ENCODE peak calls at places on chromosomes 1 and 21, in eight cellular contexts. M is tibial nerve, H is colonic mucosa, D is mucosa of descending colon, C is NT2/D1, U is vagina, R is kidney, K is foreskin keratinocyte. O is an unnamed sample. For H3K4me1, the result is how much of the 10 kb centered on the place peaks cover.

GRCh38 chr1:207393610-207394009 is 60.5 kb upstream of the CR2 start:
- DNase-seq in M (no peak), H (no peak), D (no peak), C (no peak), U (no peak), R (no peak), K (peak), O (no peak)

GRCh38 chr1:108043712-108044111 is 78.7 kb upstream of the VAV3 start:
- DNase-seq in M (no peak), H (no peak), D (no peak), C (no peak), U (no peak), R (no peak), K (no peak), O (no peak)

GRCh38 chr21:25842925-25843324 is 108.2 kb downstream of the GABPA start:
- DNase-seq in M (no peak), H (no peak), D (no peak), C (no peak), U (no peak), R (no peak), K (no peak), O (no peak)

GRCh38 chr1:69128204-69128603 is 439.5 kb upstream of the LRRC7 start:
- DNase-seq in M (no peak), H (no peak), D (no peak), C (no peak), U (no peak), R (no peak), K (no peak), O (no peak)

GRCh38 chr1:157994704-157995540 is 1.5 kb downstream of the KIRREL1 start:
- DNase-seq in M (no peak), H (no peak), D (no peak), C (no peak), U (no peak), R (no peak), K (peak), O (peak)

GRCh38 chr1:56477164-56478111 is 101.9 kb downstream of the PLPP3 start:
- DNase-seq in M (peak), H (peak), D (peak), C (peak), U (no peak), R (peak), K (no peak), O (peak)

GRCh38 chr1:8660455-8660854 is 157.0 kb downstream of the RERE start:
- DNase-seq in M (peak), H (no peak), D (no peak), C (no peak), U (no peak), R (no peak), K (peak), O (no peak)

GRCh38 chr1:31219489-31219888 is 20.2 kb downstream of the NKAIN1 start:
- DNase-seq in M (no peak), H (no peak), D (no peak), C (no peak), U (no peak), R (no peak), K (no peak), O (no peak)

GRCh38 chr1:201359031-201359872 is 18.2 kb downstream of the TNNT2 start:
- DNase-seq in M (no peak), H (no peak), D (no peak), C (no peak), U (no peak), R (peak), K (no peak), O (no peak)

GRCh38 chr1:59718989-59719360 is 95.8 kb upstream of the HOOK1 start:
- DNase-seq in M (no peak), H (no peak), D (no peak), C (no peak), U (no peak), R (no peak), K (no peak), O (no peak)

GRCh38 chr1:57934745-57935144 is 510.9 kb upstream of the DAB1 start:
- DNase-seq in M (no peak), H (no peak), D (no peak), C (no peak), U (no peak), R (no peak), K (no peak), O (no peak)

GRCh38 chr1:91650764-91651163 is 150.1 kb downstream of the CDC7 start:
- DNase-seq in M (peak), H (peak), D (peak), C (no peak), U (peak), R (no peak), K (peak), O (peak)

GRCh38 chr21:36156815-36157670 is at the start of gene DOP1B:
- DNase-seq in M (no peak), H (peak), D (peak), C (no peak), U (no peak), R (peak), K (no peak), O (peak)

GRCh38 chr1:66933887-66934700 is 9.3 kb downstream of the MIER1 start:
- DNase-seq in M (no peak), H (no peak), D (no peak), C (no peak), U (no peak), R (no peak), K (no peak), O (no peak)

GRCh38 chr1:236523704-236524141 is at the start of gene LGALS8:
- DNase-seq in M (peak), H (peak), D (peak), C (no peak), U (peak), R (peak), K (no peak), O (peak)

GRCh38 chr21:39567180-39567972 is 45.4 kb upstream of the B3GALT5 start:
- DNase-seq in M (no peak), H (no peak), D (no peak), C (no peak), U (no peak), R (no peak), K (no peak), O (no peak)

GRCh38 chr1:100217834-100218233 is 31.8 kb downstream of the DBT start:
- DNase-seq in M (no peak), H (no peak), D (no peak), C (no peak), U (no peak), R (no peak), K (no peak), O (no peak)

GRCh38 chr1:109969430-109969829 is 15.1 kb upstream of the AHCYL1 start:
- DNase-seq in M (no peak), H (no peak), D (no peak), C (no peak), U (no peak), R (no peak), K (no peak), O (no peak)

GRCh38 chr1:64898107-64898861 is 68.1 kb downstream of the JAK1 start:
- DNase-seq in M (peak), H (peak), D (peak), C (peak), U (peak), R (peak), K (peak), O (peak)

GRCh38 chr1:46488343-46489168 is 1.1 kb upstream of the DMBX1 start:
- DNase-seq in M (no peak), H (no peak), D (no peak), C (no peak), U (no peak), R (peak), K (no peak), O (no peak)

GRCh38 chr1:242736569-242736968 is 212.1 kb upstream of the PLD5 start:
- DNase-seq in M (no peak), H (no peak), D (no peak), C (no peak), U (no peak), R (no peak), K (no peak), O (no peak)

GRCh38 chr1:67843746-67844145 is 10.5 kb upstream of the GNG12 start:
- DNase-seq in M (no peak), H (no peak), D (no peak), C (no peak), U (no peak), R (no peak), K (no peak), O (no peak)

GRCh38 chr1:78833491-78833890 is 173.0 kb downstream of the ADGRL4 start:
- DNase-seq in M (no peak), H (no peak), D (no peak), C (no peak), U (no peak), R (no peak), K (peak), O (no peak)

GRCh38 chr1:168783831-168784230 is 54.8 kb upstream of the DPT start:
- DNase-seq in M (peak), H (no peak), D (no peak), C (no peak), U (no peak), R (no peak), K (no peak), O (no peak)

GRCh38 chr1:71658295-71658694 is 577.5 kb upstream of the ZRANB2 start:
- DNase-seq in M (peak), H (no peak), D (peak), C (no peak), U (no peak), R (no peak), K (no peak), O (no peak)

DNA sequence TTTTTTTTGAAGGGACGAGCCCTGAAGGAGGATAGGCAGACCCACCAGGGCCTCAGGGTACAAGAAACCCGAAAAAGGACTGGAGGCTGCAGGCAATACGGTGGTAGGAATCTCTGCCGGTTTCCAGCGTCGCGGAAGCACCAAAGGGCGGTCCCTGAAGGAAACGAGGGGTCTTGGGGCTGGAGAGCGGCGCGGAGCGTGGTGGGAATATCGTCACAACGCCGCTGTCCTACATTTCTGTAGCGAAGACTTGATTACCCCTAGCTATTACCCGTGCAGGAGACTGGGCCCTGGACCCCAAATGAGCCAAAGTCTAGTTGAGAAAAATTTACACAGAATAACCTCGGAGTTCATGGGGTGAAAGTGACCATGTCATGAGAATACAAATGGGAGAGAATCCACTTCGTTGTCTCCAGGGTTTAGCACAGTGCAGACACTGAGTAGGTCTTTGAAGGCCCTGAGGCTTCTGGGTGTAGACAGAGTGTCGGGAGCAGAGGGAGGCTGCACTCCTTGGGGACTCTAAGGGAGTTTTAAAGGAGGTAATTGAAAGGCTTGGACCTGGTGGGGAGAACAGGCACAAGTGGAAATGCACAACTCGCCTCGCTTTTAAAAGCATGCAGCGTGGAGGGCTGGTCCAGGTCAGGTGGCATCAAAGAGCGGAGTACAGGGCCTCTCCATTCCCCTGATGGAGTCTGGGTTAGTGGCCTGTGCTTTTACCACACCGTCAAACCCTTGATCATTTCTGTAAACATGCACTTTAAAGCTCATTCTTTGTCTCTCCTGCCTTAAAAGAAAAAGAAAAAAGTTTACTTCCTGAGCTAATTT is 1.5 kb downstream of the ATP1A1 start:
- DNase-seq in M (no peak), H (peak), D (peak), C (no peak), U (no peak), R (no peak), K (no peak), O (peak)
- H3K4me1 ChIP-seq in M (under half), H (under half), D (under half), C (under half), U (half or more), R (under half), K (under half), O (half or more)

DNA sequence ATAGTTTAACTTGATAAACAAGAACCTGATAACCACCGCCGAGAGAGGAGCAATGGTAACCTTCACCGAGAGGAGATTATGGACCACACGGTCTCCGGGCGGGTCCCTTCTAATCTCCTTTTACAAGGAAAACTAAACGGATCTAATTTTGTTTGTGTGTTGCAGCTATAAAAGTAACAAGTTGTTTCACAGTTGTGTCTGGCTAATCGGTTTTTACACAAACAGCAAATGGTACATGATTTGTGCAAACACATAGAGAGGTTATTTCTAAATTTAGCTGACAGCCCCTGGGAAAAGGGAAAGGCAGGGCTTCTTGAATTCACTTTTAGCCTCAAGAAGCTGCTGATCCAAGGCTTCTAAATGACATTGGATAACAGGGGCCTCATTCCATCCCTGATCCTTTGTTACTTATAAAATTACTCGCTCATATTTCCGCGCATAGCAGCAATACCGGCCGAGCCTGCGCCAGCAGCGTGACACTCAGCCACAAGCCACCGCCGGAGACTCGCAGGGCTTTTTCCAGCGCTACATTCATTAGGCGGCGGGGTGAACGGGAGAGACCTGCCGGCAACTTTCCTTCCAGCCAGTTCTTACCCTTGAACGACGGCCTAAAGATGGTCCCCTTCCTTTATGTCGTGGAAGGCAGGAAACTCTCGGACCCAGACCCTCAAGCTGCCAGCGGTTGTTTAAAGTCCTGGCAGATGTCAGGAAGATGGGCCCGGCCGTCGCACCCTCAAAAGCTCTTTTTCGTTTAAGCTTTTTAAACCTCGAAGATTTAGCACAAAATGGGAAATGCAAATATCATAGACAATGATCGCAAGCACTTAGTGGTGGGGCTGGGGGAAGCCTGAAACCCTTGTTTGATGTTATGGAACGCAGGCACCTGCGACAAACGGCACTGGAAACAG is 4.4 kb downstream of the FOXD3 start:
- DNase-seq in M (no peak), H (no peak), D (no peak), C (no peak), U (no peak), R (no peak), K (no peak), O (no peak)
- H3K4me1 ChIP-seq in M (under half), H (under half), D (under half), C (under half), U (under half), R (under half), K (under half), O (under half)

GRCh38 chr1:1924378-1924777 is 5.3 kb upstream of the TMEM52 start:
- DNase-seq in M (no peak), H (no peak), D (no peak), C (no peak), U (no peak), R (peak), K (no peak), O (peak)
- H3K4me1 ChIP-seq in M (under half), H (under half), D (under half), C (under half), U (under half), R (under half), K (under half), O (under half)

GRCh38 chr1:154493276-154493675 is 8.7 kb upstream of the TDRD10 start:
- DNase-seq in M (no peak), H (no peak), D (peak), C (no peak), U (no peak), R (peak), K (no peak), O (peak)
- H3K4me1 ChIP-seq in M (under half), H (under half), D (under half), C (under half), U (under half), R (under half), K (under half), O (under half)

GRCh38 chr1:33348194-33348593 is 27.3 kb upstream of the A3GALT2 start:
- DNase-seq in M (no peak), H (no peak), D (no peak), C (no peak), U (no peak), R (no peak), K (no peak), O (no peak)
- H3K4me1 ChIP-seq in M (under half), H (under half), D (under half), C (under half), U (half or more), R (under half), K (under half), O (under half)

GRCh38 chr21:34883501-34884271 is 165.4 kb downstream of the RUNX1 start:
- DNase-seq in M (no peak), H (no peak), D (no peak), C (no peak), U (peak), R (no peak), K (no peak), O (no peak)

GRCh38 chr21:34881421-34881820 is 167.7 kb downstream of the RUNX1 start:
- DNase-seq in M (no peak), H (peak), D (no peak), C (no peak), U (peak), R (no peak), K (no peak), O (no peak)

GRCh38 chr21:34881894-34882371 is 167.2 kb downstream of the RUNX1 start:
- DNase-seq in M (no peak), H (peak), D (no peak), C (no peak), U (peak), R (no peak), K (peak), O (no peak)

GRCh38 chr21:34884346-34884929 is 164.7 kb downstream of the RUNX1 start:
- DNase-seq in M (no peak), H (no peak), D (no peak), C (no peak), U (peak), R (no peak), K (no peak), O (no peak)

GRCh38 chr21:34882719-34883131 is 166.4 kb downstream of the RUNX1 start:
- DNase-seq in M (no peak), H (no peak), D (no peak), C (no peak), U (no peak), R (no peak), K (no peak), O (no peak)
- H3K4me1 ChIP-seq in M (under half), H (under half), D (under half), C (under half), U (under half), R (under half), K (under half), O (under half)

GRCh38 chr1:29893036-29893723 is 656.9 kb downstream of the PTPRU start:
- DNase-seq in M (no peak), H (no peak), D (no peak), C (no peak), U (no peak), R (no peak), K (no peak), O (no peak)
- H3K4me1 ChIP-seq in M (under half), H (under half), D (under half), C (under half), U (under half), R (under half), K (under half), O (under half)

GRCh38 chr21:26845066-26845749 is at the start of gene ADAMTS1:
- DNase-seq in M (peak), H (peak), D (peak), C (peak), U (peak), R (peak), K (no peak), O (peak)

GRCh38 chr21:26846036-26846931 is 1.1 kb upstream of the ADAMTS1 start:
- DNase-seq in M (peak), H (peak), D (peak), C (peak), U (peak), R (peak), K (no peak), O (peak)

GRCh38 chr21:26844258-26845065 is 747 bp downstream of the ADAMTS1 start:
- DNase-seq in M (peak), H (peak), D (no peak), C (peak), U (no peak), R (peak), K (no peak), O (no peak)

GRCh38 chr21:26843912-26844257 is 1.3 kb downstream of the ADAMTS1 start:
- DNase-seq in M (no peak), H (no peak), D (no peak), C (peak), U (no peak), R (no peak), K (no peak), O (no peak)

GRCh38 chr21:26845750-26846035 is 484 bp upstream of the ADAMTS1 start:
- DNase-seq in M (peak), H (no peak), D (no peak), C (no peak), U (no peak), R (no peak), K (no peak), O (no peak)
- H3K4me1 ChIP-seq in M (under half), H (under half), D (under half), C (under half), U (under half), R (under half), K (under half), O (under half)

GRCh38 chr1:47842228-47842627 is 155.0 kb downstream of the TRABD2B start:
- DNase-seq in M (no peak), H (no peak), D (no peak), C (no peak), U (no peak), R (no peak), K (no peak), O (peak)

GRCh38 chr1:47841356-47841755 is 155.8 kb downstream of the TRABD2B start:
- DNase-seq in M (no peak), H (no peak), D (no peak), C (no peak), U (no peak), R (no peak), K (no peak), O (peak)

GRCh38 chr1:47844556-47844950 is 152.6 kb downstream of the TRABD2B start:
- DNase-seq in M (no peak), H (no peak), D (no peak), C (no peak), U (no peak), R (no peak), K (no peak), O (no peak)

GRCh38 chr1:47843059-47843458 is 154.1 kb downstream of the TRABD2B start:
- DNase-seq in M (no peak), H (no peak), D (no peak), C (no peak), U (no peak), R (no peak), K (no peak), O (peak)

GRCh38 chr1:47843781-47844555 is 153.2 kb downstream of the TRABD2B start:
- DNase-seq in M (no peak), H (no peak), D (no peak), C (no peak), U (no peak), R (no peak), K (no peak), O (no peak)
- H3K4me1 ChIP-seq in M (under half), H (under half), D (under half), C (under half), U (under half), R (under half), K (under half), O (under half)

GRCh38 chr1:212607924-212608208 is 695 bp upstream of the ATF3 start:
- DNase-seq in M (no peak), H (no peak), D (no peak), C (no peak), U (no peak), R (no peak), K (no peak), O (no peak)
- H3K4me1 ChIP-seq in M (under half), H (under half), D (under half), C (under half), U (under half), R (under half), K (under half), O (under half)

O was measured in transverse colon.